ENCODE peak calls at places on chromosomes 6 and 20, in eight cellular contexts. A, C, Q, D, H, O, K and W are unnamed samples.
A peak's percentile ranks its signal among the peaks of the same experiment; 100 is the strongest.

GRCh38 chr6:40492126-40492525 is 95.0 kb downstream of the LRFN2 start:
- DNase-seq in A (no peak), C (no peak), Q (no peak), D (no peak), H (no peak), O (no peak), K (no peak), W (no peak)

GRCh38 chr6:19472850-19473249 is 364.3 kb upstream of the ID4 start:
- DNase-seq in A (peak; percentile 51), C (no peak), Q (no peak), D (no peak), H (peak; percentile 27), O (no peak), K (no peak), W (peak; percentile 3)

GRCh38 chr20:44886276-44886671 is 769 bp downstream of the YWHAB start:
- DNase-seq in A (no peak), C (no peak), Q (no peak), D (no peak), H (no peak), O (no peak), K (peak; percentile 30), W (peak; percentile 49)

GRCh38 chr6:7241709-7242645 is 71.0 kb downstream of the SSR1 start:
- DNase-seq in A (no peak), C (no peak), Q (no peak), D (no peak), H (peak; percentile 54), O (no peak), K (no peak), W (no peak)

GRCh38 chr6:84428300-84428907 is 201.0 kb upstream of the CEP162 start:
- DNase-seq in A (peak; percentile 21), C (peak; percentile 78), Q (no peak), D (peak; percentile 44), H (peak; percentile 71), O (no peak), K (peak; percentile 82), W (peak; percentile 57)

GRCh38 chr20:57882451-57883161 is 172.8 kb upstream of the PMEPA1 start:
- DNase-seq in A (no peak), C (no peak), Q (no peak), D (no peak), H (no peak), O (no peak), K (no peak), W (peak; percentile 11)

GRCh38 chr6:89675949-89676753 is 37.6 kb upstream of the LYRM2 start:
- DNase-seq in A (no peak), C (no peak), Q (no peak), D (no peak), H (no peak), O (no peak), K (no peak), W (no peak)

GRCh38 chr6:25583906-25584305 is 68.1 kb upstream of the SCGN start:
- DNase-seq in A (no peak), C (no peak), Q (no peak), D (no peak), H (no peak), O (no peak), K (no peak), W (no peak)

GRCh38 chr6:143555071-143555492 is 43.6 kb upstream of the FUCA2 start:
- DNase-seq in A (no peak), C (no peak), Q (no peak), D (no peak), H (no peak), O (no peak), K (peak; percentile 45), W (no peak)

GRCh38 chr6:1405221-1405620 is 15.8 kb downstream of the FOXF2 start:
- DNase-seq in A (no peak), C (peak; percentile 30), Q (no peak), D (no peak), H (no peak), O (no peak), K (no peak), W (no peak)

GRCh38 chr6:54935739-54936138 is 89.2 kb downstream of the FAM83B start:
- DNase-seq in A (no peak), C (no peak), Q (no peak), D (no peak), H (peak; percentile 48), O (no peak), K (no peak), W (peak; percentile 71)

GRCh38 chr6:15457903-15458530 is 204.8 kb downstream of the DTNBP1 start:
- DNase-seq in A (no peak), C (no peak), Q (no peak), D (no peak), H (no peak), O (no peak), K (no peak), W (no peak)

GRCh38 chr6:89268776-89269175 is 46.3 kb downstream of the GABRR2 start:
- DNase-seq in A (no peak), C (peak; percentile 15), Q (no peak), D (no peak), H (no peak), O (no peak), K (no peak), W (no peak)

GRCh38 chr20:9930142-9930541 is 91.3 kb upstream of the PAK5 start:
- DNase-seq in A (no peak), C (no peak), Q (no peak), D (no peak), H (no peak), O (no peak), K (no peak), W (no peak)

GRCh38 chr20:43925786-43926185 is 11.1 kb downstream of the TOX2 start:
- DNase-seq in A (no peak), C (no peak), Q (no peak), D (no peak), H (peak; percentile 46), O (no peak), K (peak; percentile 51), W (no peak)

GRCh38 chr6:157298325-157298724 is 25.0 kb downstream of the TMEM242 start:
- DNase-seq in A (no peak), C (no peak), Q (no peak), D (no peak), H (no peak), O (no peak), K (no peak), W (no peak)

GRCh38 chr6:46893648-46894047 is 28.1 kb downstream of the ADGRF5 start:
- DNase-seq in A (no peak), C (no peak), Q (no peak), D (no peak), H (no peak), O (no peak), K (peak; percentile 82), W (no peak)

GRCh38 chr6:167543602-167544506 is 219.0 kb downstream of the TTLL2 start:
- DNase-seq in A (no peak), C (no peak), Q (no peak), D (no peak), H (no peak), O (no peak), K (peak; percentile 62), W (no peak)

GRCh38 chr6:32153252-32153834 is 598 bp upstream of the PPT2 start:
- DNase-seq in A (no peak), C (peak; percentile 71), Q (no peak), D (peak; percentile 32), H (no peak), O (no peak), K (peak; percentile 47), W (no peak)

GRCh38 chr6:85418059-85418458 is 31.8 kb upstream of the NT5E start:
- DNase-seq in A (no peak), C (no peak), Q (no peak), D (no peak), H (no peak), O (no peak), K (peak; percentile 50), W (no peak)

GRCh38 chr20:60727425-60727824 is 524.6 kb upstream of the CDH4 start:
- DNase-seq in A (no peak), C (no peak), Q (no peak), D (no peak), H (no peak), O (no peak), K (no peak), W (no peak)

GRCh38 chr20:63500902-63501817 is 2.3 kb upstream of the EEF1A2 start:
- DNase-seq in A (no peak), C (no peak), Q (no peak), D (no peak), H (no peak), O (no peak), K (no peak), W (peak; percentile 48)

GRCh38 chr6:3013486-3013885 is 13.8 kb downstream of the NQO2 start:
- DNase-seq in A (no peak), C (peak; percentile 59), Q (no peak), D (no peak), H (no peak), O (no peak), K (peak; percentile 38), W (peak; percentile 49)

GRCh38 chr20:59790388-59790787 is 143.0 kb downstream of the SYCP2 start:
- DNase-seq in A (no peak), C (no peak), Q (no peak), D (no peak), H (no peak), O (no peak), K (no peak), W (no peak)

GRCh38 chr6:116799945-116800344 is 28.9 kb downstream of the GPRC6A start:
- DNase-seq in A (no peak), C (no peak), Q (no peak), D (no peak), H (no peak), O (no peak), K (no peak), W (no peak)

GRCh38 chr20:41889125-41889870 is 271.1 kb upstream of the CHD6 start:
- DNase-seq in A (peak; percentile 4), C (no peak), Q (no peak), D (no peak), H (peak; percentile 50), O (no peak), K (no peak), W (peak; percentile 41)

GRCh38 chr6:117810269-117810668 is 96.8 kb upstream of the SLC35F1 start:
- DNase-seq in A (no peak), C (no peak), Q (no peak), D (no peak), H (no peak), O (no peak), K (no peak), W (no peak)

GRCh38 chr20:59802471-59803221 is 130.8 kb downstream of the SYCP2 start:
- DNase-seq in A (no peak), C (no peak), Q (no peak), D (no peak), H (no peak), O (no peak), K (no peak), W (no peak)

GRCh38 chr20:49610701-49611538 is 43.0 kb upstream of the PTGIS start:
- DNase-seq in A (peak; percentile 90), C (peak; percentile 84), Q (peak; percentile 59), D (peak; percentile 92), H (peak; percentile 98), O (peak; percentile 37), K (peak; percentile 54), W (peak; percentile 67)

GRCh38 chr20:58747400-58747672 is 54.7 kb downstream of the NPEPL1 start:
- DNase-seq in A (no peak), C (no peak), Q (no peak), D (no peak), H (no peak), O (no peak), K (no peak), W (no peak)